ENCODE peak calls at places on chromosomes 3 and 15, in four cellular contexts. Q is stimulated activated CD4-positive, alpha-beta T cell treated with anti-CD3 and anti-CD28 coated beads, Interleukin-1b, Interleukin-23, amount 100 ng/mL, for 24 hours; H is activated effector memory CD4-positive, alpha-beta T cell treated with Interleukin-2 at 50 U/mL for 16 hours; I is astrocyte of the spinal cord. X is an unnamed sample.

GRCh38 chr3:133426721-133427120 is 26.9 kb downstream of the BFSP2 start:
- DNase-seq in Q (no peak), H (no peak), I (peak; percentile 16), X (peak; percentile 32)

GRCh38 chr3:31968391-31968926 is 12.6 kb downstream of the OSBPL10 start:
- DNase-seq in Q (no peak), H (no peak), I (peak; percentile 79), X (peak; percentile 72)

GRCh38 chr15:65184944-65185717 is at the start of gene CLPX:
- DNase-seq in Q (peak; percentile 69), H (peak; percentile 88), I (peak; percentile 95), X (peak; percentile 84)

GRCh38 chr3:166752214-166752613 is 627.9 kb downstream of the ZBBX start:
- DNase-seq in Q (no peak), H (no peak), I (no peak), X (no peak)

GRCh38 chr15:98845138-98845884 is 162.3 kb downstream of the PGPEP1L start:
- DNase-seq in Q (no peak), H (no peak), I (no peak), X (no peak)

GRCh38 chr15:39028069-39028468 is 463.5 kb upstream of the RASGRP1 start:
- DNase-seq in Q (no peak), H (no peak), I (peak; percentile 69), X (peak; percentile 53)

GRCh38 chr15:31065824-31066223 is 35.7 kb downstream of the TRPM1 start:
- DNase-seq in Q (no peak), H (no peak), I (no peak), X (no peak)

GRCh38 chr3:110902453-110903085 is 169.0 kb upstream of the NECTIN3 start:
- DNase-seq in Q (no peak), H (no peak), I (no peak), X (no peak)

GRCh38 chr3:183959214-183959613 is 58.5 kb downstream of the ABCC5 start:
- DNase-seq in Q (no peak), H (no peak), I (no peak), X (no peak)

GRCh38 chr15:85920926-85921325 is 126.2 kb upstream of the KLHL25 start:
- DNase-seq in Q (no peak), H (no peak), I (no peak), X (no peak)

GRCh38 chr3:43659250-43659880 is 31.4 kb upstream of the ABHD5 start:
- DNase-seq in Q (no peak), H (no peak), I (no peak), X (no peak)

GRCh38 chr15:90294601-90295269 is 29.3 kb downstream of the NGRN start:
- DNase-seq in Q (no peak), H (no peak), I (no peak), X (no peak)

GRCh38 chr3:111956995-111957736 is 21.7 kb upstream of the ABHD10 start:
- DNase-seq in Q (no peak), H (no peak), I (no peak), X (no peak)

GRCh38 chr3:12662593-12663310 is 1.2 kb downstream of the RAF1 start:
- DNase-seq in Q (peak; percentile 7), H (peak; percentile 27), I (peak; percentile 35), X (peak; percentile 44)

GRCh38 chr3:102206506-102207145 is 228.2 kb upstream of the ZPLD1 start:
- DNase-seq in Q (no peak), H (no peak), I (peak; percentile 64), X (peak; percentile 4)

GRCh38 chr3:153894857-153895256 is 226.3 kb upstream of the ARHGEF26 start:
- DNase-seq in Q (no peak), H (no peak), I (no peak), X (no peak)

GRCh38 chr3:64684715-64685261 is 3.0 kb downstream of the ADAMTS9 start:
- DNase-seq in Q (no peak), H (no peak), I (peak; percentile 10), X (no peak)

GRCh38 chr3:87088984-87089841 is 98.3 kb upstream of the VGLL3 start:
- DNase-seq in Q (no peak), H (no peak), I (peak; percentile 72), X (no peak)

GRCh38 chr3:10594915-10595314 is 89.5 kb upstream of the ATP2B2 start:
- DNase-seq in Q (no peak), H (no peak), I (peak; percentile 65), X (peak; percentile 84)

GRCh38 chr3:108453541-108454057 is 56.8 kb downstream of the MYH15 start:
- DNase-seq in Q (no peak), H (no peak), I (peak; percentile 47), X (no peak)

GRCh38 chr3:28050895-28051294 is 190.5 kb upstream of the CMC1 start:
- DNase-seq in Q (no peak), H (no peak), I (no peak), X (peak; percentile 85)

GRCh38 chr15:38367476-38367875 is 86.5 kb upstream of the FAM98B start:
- DNase-seq in Q (no peak), H (no peak), I (peak; percentile 56), X (no peak)

GRCh38 chr15:57323806-57324589 is 52.3 kb upstream of the CGNL1 start:
- DNase-seq in Q (no peak), H (no peak), I (peak; percentile 77), X (peak; percentile 91)

GRCh38 chr3:171328419-171329082 is 131.7 kb downstream of the TNIK start:
- DNase-seq in Q (no peak), H (peak; percentile 43), I (no peak), X (peak; percentile 70)

GRCh38 chr3:79167651-79168416 is 600.0 kb downstream of the ROBO1 start:
- DNase-seq in Q (no peak), H (no peak), I (peak; percentile 97), X (peak; percentile 91)

X was measured in A172.